ENCODE peak calls at places on chromosome 4, in ten cellular contexts. A is right atrium auricular region, G is lung, H is upper lobe of right lung, R is omental fat pad, J is activated B cell treated with CpG ODN at 0.5 μM for 24 hours, V is left lung, S is ascending aorta, B is IMR-90, O is AG04449. D is an unnamed sample.

GRCh38 chr4:151727365-151727764 is 33.4 kb downstream of the GATB start:
- DNase-seq in S (no peak), A (no peak), V (no peak), J (no peak), G (no peak), B (peak), O (no peak), H (no peak), R (no peak), D (no peak)

GRCh38 chr4:106208481-106209460 is 107.2 kb downstream of the TBCK start:
- DNase-seq in B (no peak), H (peak), J (no peak), O (no peak), V (no peak), S (no peak), G (no peak), A (no peak), R (no peak), D (no peak)

GRCh38 chr4:108352664-108353308 is 184.1 kb upstream of the LEF1 start:
- DNase-seq in H (no peak), B (no peak), R (no peak), S (no peak), G (no peak), A (no peak), O (no peak), V (no peak), J (no peak), D (no peak)

GRCh38 chr4:155809835-155810234 is 51.0 kb downstream of the GUCY1B1 start:
- DNase-seq in J (no peak), A (no peak), R (no peak), B (peak), H (no peak), V (no peak), O (no peak), S (no peak), G (no peak), D (no peak)

GRCh38 chr4:186932631-186933150 is 209.0 kb upstream of the FAT1 start:
- DNase-seq in V (no peak), S (no peak), H (no peak), G (no peak), B (peak), A (no peak), O (no peak), R (no peak), J (no peak), D (no peak)

GRCh38 chr4:54840992-54841768 is 183.4 kb downstream of the KIT start:
- DNase-seq in V (no peak), O (no peak), R (no peak), J (no peak), B (peak), G (no peak), S (no peak), H (no peak), A (no peak), D (no peak)

GRCh38 chr4:28916585-28916984 is 1803.6 kb upstream of the PCDH7 start:
- DNase-seq in A (no peak), R (no peak), V (no peak), J (no peak), G (no peak), H (no peak), O (no peak), S (no peak), B (no peak), D (no peak)

GRCh38 chr4:71138007-71138600 is 144.7 kb downstream of the DCK start:
- DNase-seq in V (no peak), G (no peak), J (no peak), O (no peak), A (no peak), H (no peak), B (no peak), R (no peak), S (no peak), D (no peak)

GRCh38 chr4:41028392-41029076 is 185.8 kb downstream of the APBB2 start:
- DNase-seq in S (no peak), B (peak), J (no peak), A (no peak), O (no peak), H (no peak), G (no peak), R (no peak), V (no peak), D (no peak)

GRCh38 chr4:95508421-95508820 is 40.4 kb downstream of the UNC5C start:
- DNase-seq in A (no peak), B (peak), S (no peak), H (no peak), R (no peak), V (no peak), J (no peak), O (no peak), G (no peak), D (no peak)

GRCh38 chr4:36990108-36990872 is 254.3 kb upstream of the NWD2 start:
- DNase-seq in J (no peak), A (no peak), G (no peak), H (no peak), R (no peak), B (no peak), V (no peak), O (no peak), S (no peak), D (no peak)

GRCh38 chr4:185304944-185305690 is 90.6 kb downstream of the LRP2BP start:
- DNase-seq in B (peak), G (peak), S (no peak), O (no peak), J (no peak), A (no peak), R (no peak), V (peak), H (peak), D (no peak)
- TF ChIP-seq CTCF in B (peak), G (peak), S (peak), O (peak), J (no peak), A (no peak), R (no peak), V (peak), H (peak), D (no peak)

GRCh38 chr4:157217708-157218107 is 2.8 kb upstream of the GRIA2 start:
- DNase-seq in O (no peak), A (no peak), V (no peak), H (no peak), J (no peak), S (no peak), G (no peak), R (no peak), B (peak), D (no peak)
- TF ChIP-seq CTCF in O (peak), A (peak), V (no peak), H (peak), J (no peak), S (peak), G (no peak), R (no peak), B (peak), D (peak)

GRCh38 chr4:47838445-47838844 is 578 bp upstream of the CORIN start:
- DNase-seq in G (no peak), A (no peak), H (no peak), J (no peak), B (no peak), S (no peak), R (no peak), O (no peak), V (no peak), D (no peak)
- TF ChIP-seq CTCF in G (no peak), A (no peak), H (no peak), J (no peak), B (no peak), S (no peak), R (no peak), O (no peak), V (no peak), D (no peak)

GRCh38 chr4:145381163-145381562 is 100.5 kb upstream of the SMAD1 start:
- DNase-seq in R (no peak), B (no peak), H (no peak), G (no peak), S (no peak), J (no peak), O (no peak), A (no peak), V (no peak), D (no peak)
- TF ChIP-seq CTCF in R (no peak), B (no peak), H (no peak), G (no peak), S (no peak), J (no peak), O (no peak), A (no peak), V (no peak), D (no peak)

GRCh38 chr4:1487106-1487505 is 80.9 kb upstream of the NKX1-1 start:
- DNase-seq in H (peak), B (no peak), O (no peak), V (no peak), J (no peak), G (no peak), R (no peak), A (no peak), S (no peak), D (no peak)
- TF ChIP-seq CTCF in H (no peak), B (no peak), O (no peak), V (no peak), J (no peak), G (no peak), R (no peak), A (no peak), S (no peak), D (no peak)

GRCh38 chr4:8938137-8938536 is 66.5 kb upstream of the HMX1 start:
- DNase-seq in J (no peak), R (no peak), H (no peak), S (no peak), B (no peak), A (no peak), G (no peak), V (no peak), O (no peak), D (no peak)

GRCh38 chr4:8938623-8939022 is 67.0 kb upstream of the HMX1 start:
- DNase-seq in G (no peak), S (no peak), R (no peak), O (no peak), J (no peak), B (no peak), V (no peak), A (peak), H (no peak), D (no peak)

GRCh38 chr4:8939887-8940742 is 68.5 kb upstream of the HMX1 start:
- DNase-seq in R (no peak), G (no peak), B (no peak), A (peak), H (no peak), V (no peak), O (no peak), J (no peak), S (no peak), D (no peak)

GRCh38 chr4:8939160-8939855 is 67.7 kb upstream of the HMX1 start:
- DNase-seq in B (no peak), V (no peak), R (no peak), J (no peak), A (peak), S (no peak), H (no peak), O (no peak), G (no peak), D (no peak)

DNA sequence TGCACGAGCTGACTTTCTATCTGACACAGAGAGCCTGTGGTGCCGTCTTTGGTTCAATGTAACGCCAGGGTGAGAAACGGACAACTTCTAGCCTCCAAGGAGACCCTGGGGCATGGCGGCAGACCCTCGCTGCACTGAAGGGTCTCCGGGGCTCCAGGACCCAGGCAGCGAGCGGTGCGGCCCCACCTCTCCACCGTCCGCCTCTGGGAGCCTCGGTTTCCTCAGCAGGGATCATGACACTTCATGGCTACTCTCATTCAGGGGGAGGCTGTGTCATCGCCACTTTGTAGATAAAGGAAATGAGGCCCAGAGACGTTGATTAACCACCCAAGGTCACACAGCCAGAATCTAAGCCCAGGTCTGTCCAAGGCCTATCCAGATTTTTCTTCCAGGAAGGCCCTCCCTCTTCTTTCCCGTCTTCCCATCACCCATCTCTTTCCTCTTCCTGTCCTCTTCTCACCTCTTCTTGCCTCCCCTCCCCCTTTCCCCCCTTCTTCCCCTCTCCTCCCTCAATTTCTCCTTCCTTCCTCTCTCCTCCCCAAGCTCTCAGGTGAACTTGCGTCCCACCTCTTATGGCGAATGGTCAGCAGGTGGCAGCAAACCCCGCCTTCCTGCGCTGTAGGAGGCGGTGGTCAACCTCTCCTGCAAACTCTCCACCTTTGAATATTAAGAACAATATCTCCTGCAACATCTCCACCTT is 69.3 kb upstream of the HMX1 start:
- DNase-seq in S (no peak), H (no peak), B (no peak), V (no peak), J (no peak), O (no peak), G (no peak), R (no peak), A (peak), D (no peak)
- TF ChIP-seq CTCF in S (no peak), H (no peak), B (no peak), V (no peak), J (no peak), O (no peak), G (no peak), R (no peak), A (no peak), D (no peak)

GRCh38 chr4:134126161-134126560 is 75.4 kb downstream of the PABPC4L start:
- DNase-seq in B (no peak), H (no peak), R (no peak), S (no peak), V (no peak), G (no peak), A (no peak), O (no peak), J (no peak), D (no peak)
- TF ChIP-seq CTCF in B (no peak), H (no peak), R (no peak), S (no peak), V (no peak), G (no peak), A (no peak), O (no peak), J (no peak), D (no peak)

GRCh38 chr4:77437079-77437478 is 168.5 kb upstream of the CXCL13 start:
- DNase-seq in O (no peak), B (no peak), J (no peak), A (no peak), V (no peak), S (no peak), H (no peak), G (no peak), R (no peak), D (no peak)

GRCh38 chr4:77430847-77431246 is 174.8 kb upstream of the CXCL13 start:
- DNase-seq in R (no peak), G (no peak), S (no peak), J (no peak), B (no peak), V (no peak), O (no peak), A (no peak), H (no peak), D (no peak)

GRCh38 chr4:77434299-77435092 is 171.1 kb upstream of the CXCL13 start:
- DNase-seq in R (no peak), V (no peak), B (no peak), A (no peak), G (no peak), H (no peak), O (no peak), J (no peak), S (peak), D (no peak)

GRCh38 chr4:77432702-77433101 is 172.9 kb upstream of the CXCL13 start:
- DNase-seq in S (no peak), V (no peak), H (no peak), B (no peak), R (no peak), J (no peak), A (no peak), G (no peak), O (no peak), D (no peak)

GRCh38 chr4:77433102-77433733 is 172.4 kb upstream of the CXCL13 start:
- DNase-seq in G (no peak), S (no peak), R (no peak), V (no peak), H (no peak), J (no peak), A (no peak), O (no peak), B (peak), D (no peak)
- TF ChIP-seq CTCF in G (peak), S (peak), R (no peak), V (peak), H (peak), J (no peak), A (no peak), O (peak), B (peak), D (peak)

GRCh38 chr4:118740869-118741268 is 55.7 kb downstream of the METTL14 start:
- DNase-seq in B (no peak), A (no peak), H (no peak), V (no peak), O (no peak), S (no peak), R (no peak), J (no peak), G (no peak), D (no peak)
- TF ChIP-seq CTCF in B (peak), A (peak), H (peak), V (no peak), O (no peak), S (peak), R (no peak), J (peak), G (peak), D (peak)

DNA sequence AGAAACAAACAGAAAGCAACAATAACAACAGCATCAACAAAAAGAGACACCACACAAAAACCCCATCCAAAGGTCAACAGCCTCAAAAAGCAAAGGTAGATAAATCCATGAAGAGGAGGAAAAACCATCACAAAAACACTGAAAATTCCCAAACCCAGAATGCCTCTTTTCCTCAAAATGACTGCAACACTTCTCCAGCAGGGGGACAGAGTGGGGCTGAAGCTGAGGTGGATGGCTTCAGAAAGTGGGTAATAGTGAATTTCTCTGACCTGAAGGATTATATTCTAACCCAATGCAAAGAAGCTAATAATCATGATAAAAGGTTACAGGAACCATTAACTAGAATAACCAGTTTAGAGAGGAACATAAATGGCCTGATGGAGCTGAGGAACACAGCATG is 888.2 kb downstream of the RAB28 start:
- DNase-seq in O (no peak), G (no peak), S (no peak), R (no peak), B (no peak), A (no peak), H (no peak), V (no peak), J (no peak), D (no peak)
- TF ChIP-seq CTCF in O (no peak), G (no peak), S (no peak), R (no peak), B (no peak), A (no peak), H (no peak), V (no peak), J (no peak), D (peak)

D was measured in mesothelial cell of epicardium.